ENCODE peak calls at places on chromosomes 7 and 10, in five cellular contexts. T is IMR-90, H is H1, Y is mesenchymal stem cell, L is trophoblast cell. A is an unnamed sample.
A peak's percentile ranks its signal among the peaks of the same experiment; 100 is the strongest.

GRCh38 chr7:95874541-95875265 is 102.3 kb downstream of the DYNC1I1 start:
- DNase-seq in T (no peak), H (no peak), Y (no peak), L (no peak), A (no peak)

GRCh38 chr10:17765602-17766001 is 13.6 kb downstream of the TMEM236 start:
- DNase-seq in T (no peak), H (no peak), Y (no peak), L (no peak), A (no peak)

GRCh38 chr7:155533120-155533826 is 13.1 kb downstream of the CNPY1 start:
- DNase-seq in T (no peak), H (peak; percentile 71), Y (no peak), L (peak; percentile 14), A (peak; percentile 18)

GRCh38 chr10:129916506-129916995 is 47.5 kb downstream of the EBF3 start:
- DNase-seq in T (no peak), H (no peak), Y (no peak), L (no peak), A (no peak)

GRCh38 chr10:133438711-133439273 is 14.4 kb upstream of the SPRN start:
- DNase-seq in T (no peak), H (no peak), Y (no peak), L (peak; percentile 11), A (no peak)

GRCh38 chr10:110074986-110075664 is 67.3 kb downstream of the ADD3 start:
- DNase-seq in T (peak; percentile 94), H (no peak), Y (peak; percentile 75), L (no peak), A (no peak)

GRCh38 chr10:92550924-92551323 is 23.0 kb downstream of the IDE start:
- DNase-seq in T (no peak), H (no peak), Y (no peak), L (no peak), A (no peak)

GRCh38 chr7:93228302-93228701 is 2.0 kb upstream of the HEPACAM2 start:
- DNase-seq in T (peak; percentile 70), H (no peak), Y (peak; percentile 68), L (peak; percentile 84), A (peak; percentile 31)

GRCh38 chr7:3009086-3009485 is 34.6 kb downstream of the CARD11 start:
- DNase-seq in T (no peak), H (no peak), Y (no peak), L (no peak), A (no peak)

GRCh38 chr7:117562732-117563131 is 82.9 kb downstream of the CFTR start:
- DNase-seq in T (no peak), H (no peak), Y (no peak), L (no peak), A (no peak)

GRCh38 chr10:79046991-79047874 is 21.5 kb upstream of the ZMIZ1 start:
- DNase-seq in T (no peak), H (no peak), Y (no peak), L (no peak), A (no peak)

GRCh38 chr10:101535949-101536348 is 52.1 kb downstream of the POLL start:
- DNase-seq in T (no peak), H (no peak), Y (no peak), L (no peak), A (no peak)

GRCh38 chr10:102602272-102603045 is 41.8 kb upstream of the TRIM8 start:
- DNase-seq in T (no peak), H (no peak), Y (peak; percentile 84), L (no peak), A (no peak)

GRCh38 chr10:102603946-102604345 is 40.3 kb upstream of the TRIM8 start:
- DNase-seq in T (peak; percentile 52), H (no peak), Y (peak; percentile 68), L (no peak), A (no peak)

GRCh38 chr10:102599565-102600327 is 44.5 kb upstream of the TRIM8 start:
- DNase-seq in T (no peak), H (no peak), Y (peak; percentile 65), L (no peak), A (no peak)

GRCh38 chr10:102601639-102602038 is 42.6 kb upstream of the TRIM8 start:
- DNase-seq in T (no peak), H (no peak), Y (no peak), L (no peak), A (no peak)

GRCh38 chr10:102600816-102601215 is 43.5 kb upstream of the TRIM8 start:
- DNase-seq in T (no peak), H (no peak), Y (no peak), L (no peak), A (no peak)
- H4K91ac ChIP-seq in T (no peak overlapping the region), H (no peak overlapping the region), Y (peak overlapping the region; percentile 7), L (no peak overlapping the region), A (no peak overlapping the region)

DNA sequence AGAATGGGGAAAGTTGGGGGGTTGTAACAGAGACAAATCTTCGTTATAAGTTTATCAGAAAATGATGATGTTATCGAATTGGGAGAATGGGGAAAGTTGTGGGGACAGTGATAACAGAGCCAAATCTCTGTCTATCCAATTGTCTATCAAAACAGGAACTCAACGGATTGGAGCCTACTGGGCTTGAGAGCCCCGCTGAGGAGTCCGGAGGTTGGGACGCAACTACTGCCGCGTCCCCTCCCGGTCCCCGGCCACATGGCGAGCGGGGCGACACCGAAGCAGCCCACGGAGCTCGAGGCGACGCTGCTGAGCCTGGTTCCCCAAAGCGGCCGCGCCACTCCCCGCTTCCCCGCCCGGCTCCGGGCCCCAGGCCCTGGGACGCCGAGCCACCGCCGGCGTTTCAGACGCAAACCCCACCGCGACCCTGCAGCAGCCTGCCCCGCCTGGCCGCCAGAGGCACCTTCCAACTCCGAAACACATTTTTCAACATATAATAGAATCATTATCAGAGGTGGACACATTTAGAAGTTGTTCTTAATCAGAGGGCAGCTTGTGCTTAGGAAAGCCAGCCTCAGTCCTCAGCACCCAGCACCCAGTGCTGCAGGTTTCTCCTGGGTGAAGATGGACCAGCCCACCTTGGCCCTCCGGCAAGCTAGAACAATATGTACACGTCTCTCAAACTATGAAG is 13.8 kb upstream of the RALA start:
- DNase-seq in T (no peak), H (peak; percentile 76), Y (no peak), L (no peak), A (peak; percentile 17)
- H3K4me3 ChIP-seq in T (peak overlapping the region; percentile 30), H (peak overlapping the region; percentile 39), Y (peak overlapping the region; percentile 63), L (peak overlapping the region; percentile 46), A (no peak overlapping the region)

DNA sequence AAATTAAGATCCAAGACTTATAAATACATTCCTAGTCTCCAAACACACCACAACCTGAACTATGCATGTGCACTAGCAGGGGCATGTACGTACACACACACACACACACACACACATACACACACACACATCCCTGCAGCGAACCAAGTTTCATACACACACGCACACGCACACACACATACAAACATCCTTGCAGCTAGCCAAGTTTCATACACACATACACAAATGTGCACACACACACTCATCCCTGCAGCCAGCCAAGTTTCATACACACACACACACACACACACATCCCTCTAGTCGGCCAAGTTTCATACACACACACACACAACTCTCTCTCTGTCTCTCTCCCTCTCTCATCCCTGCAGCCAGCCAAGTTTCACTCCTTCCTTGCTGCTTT is 82.7 kb upstream of the WIPF3 start:
- DNase-seq in T (peak; percentile 15), H (no peak), Y (peak; percentile 72), L (no peak), A (peak; percentile 3)
- H2BK5ac ChIP-seq in T (peak overlapping the region; percentile 83), H (peak overlapping the region; percentile 8), Y (peak overlapping the region; percentile 61), L (peak overlapping the region; percentile 21), A (no peak overlapping the region)

DNA sequence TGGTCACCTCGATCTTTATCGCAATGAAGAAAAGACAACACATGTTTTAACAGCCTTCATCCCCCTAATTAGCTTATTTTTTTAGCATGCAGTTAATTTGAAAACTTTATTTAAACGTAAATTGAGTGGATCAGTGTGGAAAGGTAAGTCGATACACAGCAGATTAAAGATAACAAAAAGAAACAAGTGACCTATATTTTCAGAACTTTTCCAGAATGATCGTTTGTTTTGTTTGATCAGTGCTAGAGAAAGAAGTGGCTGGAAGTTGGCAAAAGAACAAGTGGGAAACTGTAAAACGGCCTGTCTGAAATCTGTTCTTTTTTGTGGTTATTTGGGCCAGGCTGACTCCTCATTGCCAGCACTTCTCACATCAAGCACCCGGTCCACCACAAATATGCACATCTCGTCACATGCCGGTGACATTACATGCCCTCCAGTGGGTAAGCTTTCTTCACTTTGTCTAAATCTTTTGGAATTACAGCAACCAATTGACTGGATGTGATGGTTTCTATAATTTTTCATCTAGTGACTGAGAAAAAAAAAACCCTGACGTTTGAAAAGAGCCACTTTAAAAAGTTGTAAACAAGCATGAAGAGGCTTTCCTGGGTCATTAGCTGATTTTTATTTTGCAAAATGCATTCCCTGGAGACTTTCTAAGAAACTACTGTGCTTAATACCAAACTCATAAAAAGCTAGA is 33.2 kb downstream of the C7orf33 start:
- DNase-seq in T (peak; percentile 5), H (no peak), Y (peak; percentile 41), L (peak; percentile 51), A (no peak)
- H4K91ac ChIP-seq in T (no peak overlapping the region), H (no peak overlapping the region), Y (no peak overlapping the region), L (no peak overlapping the region), A (no peak overlapping the region)

DNA sequence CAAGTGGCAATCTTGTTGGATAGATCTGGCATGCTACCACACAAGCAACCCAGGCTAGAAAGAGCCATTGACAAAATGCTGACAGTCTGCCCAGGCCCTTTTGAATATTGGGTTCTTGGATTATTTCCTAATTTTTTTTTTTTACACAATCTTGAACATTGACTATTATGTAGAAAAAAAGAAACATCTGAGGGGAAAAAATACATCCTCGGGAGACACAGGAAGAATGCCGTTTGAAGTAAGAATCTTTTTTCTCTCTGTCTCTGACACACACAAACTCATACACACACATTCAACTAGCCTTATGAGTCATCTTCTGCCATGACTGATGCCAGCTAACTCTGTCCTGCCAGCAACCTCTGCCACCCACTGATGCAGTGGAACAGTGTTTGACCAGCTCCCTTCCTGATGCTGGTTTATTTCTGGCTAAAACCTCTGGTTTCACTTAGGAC is 47.2 kb downstream of the SORBS1 start:
- DNase-seq in T (peak; percentile 10), H (no peak), Y (peak; percentile 12), L (no peak), A (no peak)
- H3K4me3 ChIP-seq in T (no peak overlapping the region), H (no peak overlapping the region), Y (no peak overlapping the region), L (no peak overlapping the region), A (no peak overlapping the region)